ENCODE peak calls at places on chromosome 11, in six cellular contexts. W is GM12865, B is B cell, F is K562, P is AG04450, Y is lower lobe of right lung. D is an unnamed sample.
A peak's percentile ranks its signal among the peaks of the same experiment; 100 is the strongest.

GRCh38 chr11:120871924-120872323 is 152.0 kb upstream of the TBCEL start:
- DNase-seq in W (no peak), B (no peak), F (no peak), P (no peak), Y (no peak), D (no peak)

GRCh38 chr11:69327741-69328191 is 33.8 kb downstream of the MYEOV start:
- DNase-seq in W (no peak), B (no peak), F (no peak), P (no peak), Y (no peak), D (no peak)

GRCh38 chr11:95147364-95147905 is 57.8 kb downstream of the ENDOD1 start:
- DNase-seq in W (no peak), B (no peak), F (peak; percentile 83), P (peak; percentile 69), Y (no peak), D (no peak)

GRCh38 chr11:65591939-65592814 is 3.4 kb downstream of the KCNK7 start:
- DNase-seq in W (no peak), B (no peak), F (no peak), P (no peak), Y (no peak), D (no peak)

GRCh38 chr11:17986007-17986710 is 26.7 kb downstream of the SERGEF start:
- DNase-seq in W (no peak), B (no peak), F (no peak), P (peak; percentile 63), Y (no peak), D (no peak)

GRCh38 chr11:68057807-68058206 is 19.0 kb downstream of the TCIRG1 start:
- DNase-seq in W (no peak), B (no peak), F (no peak), P (no peak), Y (no peak), D (no peak)

GRCh38 chr11:50044647-50045046 is 12.0 kb downstream of the OR4C45 start:
- DNase-seq in W (no peak), B (no peak), F (no peak), P (no peak), Y (no peak), D (no peak)

GRCh38 chr11:80846442-80846841 is 1405.6 kb upstream of the TENM4 start:
- DNase-seq in W (no peak), B (no peak), F (no peak), P (no peak), Y (no peak), D (no peak)

GRCh38 chr11:132874638-132875037 is 657.7 kb downstream of the OPCML start:
- DNase-seq in W (no peak), B (no peak), F (no peak), P (peak; percentile 90), Y (no peak), D (no peak)

GRCh38 chr11:33869511-33870422 is 22.1 kb downstream of the LMO2 start:
- DNase-seq in W (peak; percentile 31), B (no peak), F (peak; percentile 68), P (no peak), Y (peak; percentile 73), D (peak; percentile 73)

GRCh38 chr11:108035690-108036089 is 27.0 kb downstream of the CUL5 start:
- DNase-seq in W (no peak), B (no peak), F (no peak), P (no peak), Y (no peak), D (no peak)

GRCh38 chr11:92482502-92482901 is 257.9 kb downstream of the FAT3 start:
- DNase-seq in W (no peak), B (no peak), F (no peak), P (no peak), Y (no peak), D (no peak)

GRCh38 chr11:114762437-114762836 is 84.1 kb downstream of the NXPE2 start:
- DNase-seq in W (peak; percentile 13), B (no peak), F (peak; percentile 39), P (peak; percentile 23), Y (peak; percentile 58), D (no peak)
- TF ChIP-seq CTCF in W (peak; percentile 30), B (peak; percentile 18), F (peak; percentile 82), P (peak; percentile 84), Y (peak; percentile 69), D (no peak)

GRCh38 chr11:101288392-101288791 is 158.8 kb upstream of the PGR start:
- DNase-seq in W (no peak), B (no peak), F (no peak), P (no peak), Y (no peak), D (no peak)
- TF ChIP-seq CTCF in W (no peak), B (no peak), F (no peak), P (no peak), Y (no peak), D (no peak)

GRCh38 chr11:36469063-36469462 is 41.0 kb downstream of the TRAF6 start:
- DNase-seq in W (no peak), B (no peak), F (peak; percentile 27), P (no peak), Y (no peak), D (no peak)
- TF ChIP-seq CTCF in W (peak; percentile 16), B (no peak), F (peak; percentile 39), P (peak; percentile 45), Y (peak; percentile 14), D (no peak)

DNA sequence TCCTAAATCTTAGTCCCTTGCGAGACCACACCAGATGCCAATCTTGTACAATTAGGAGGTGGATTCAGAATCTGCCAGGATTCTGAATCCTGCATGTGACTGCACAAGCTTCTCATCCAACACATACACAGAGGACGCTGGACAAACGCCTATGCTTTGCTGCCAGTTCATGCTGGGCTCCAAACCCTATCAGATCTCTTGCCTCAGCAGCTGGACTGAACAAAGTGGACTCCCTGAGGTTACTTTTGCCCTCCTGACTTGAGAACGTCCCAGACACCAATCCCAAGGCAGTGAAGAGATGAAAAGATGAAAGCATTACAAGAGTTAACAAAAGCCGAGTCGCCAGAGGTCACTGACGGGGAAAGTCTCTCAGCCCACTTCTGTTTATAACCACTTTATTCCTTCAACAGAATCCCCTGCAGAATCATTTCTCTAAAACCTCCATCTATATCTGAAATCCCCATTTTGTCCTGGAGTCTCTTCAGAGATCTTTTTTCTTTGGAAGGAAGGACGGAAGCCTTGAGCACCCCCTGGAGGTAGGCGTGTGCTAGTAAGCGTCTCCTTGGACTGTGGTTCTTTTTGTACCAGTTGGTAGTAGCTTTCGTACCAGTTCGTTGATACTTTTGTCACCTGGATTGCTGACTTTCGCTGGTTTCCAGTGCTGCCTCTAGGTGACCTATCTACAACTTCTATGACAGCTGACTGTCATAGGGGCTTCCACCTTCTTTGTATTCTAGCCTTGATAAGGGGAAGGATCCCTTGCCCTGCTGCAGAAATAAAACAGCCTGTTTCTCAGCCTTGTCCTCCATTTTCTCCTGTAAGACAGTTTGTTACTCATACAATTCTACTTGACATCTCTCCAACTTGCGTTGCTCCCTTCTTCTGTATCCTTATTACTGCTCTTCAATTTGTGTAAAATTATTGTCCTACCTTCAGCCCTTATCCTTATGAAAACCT is 26.1 kb upstream of the EED start:
- DNase-seq in W (peak; percentile 87), B (no peak), F (peak; percentile 80), P (peak; percentile 41), Y (peak; percentile 53), D (peak; percentile 43)
- TF ChIP-seq CTCF in W (peak; percentile 84), B (peak; percentile 68), F (peak; percentile 92), P (peak; percentile 97), Y (peak; percentile 94), D (peak; percentile 65)

GRCh38 chr11:66845143-66845875 is 2.1 kb downstream of the RCE1 start:
- DNase-seq in W (no peak), B (no peak), F (no peak), P (no peak), Y (no peak), D (no peak)
- TF ChIP-seq CTCF in W (no peak), B (no peak), F (no peak), P (no peak), Y (no peak), D (no peak)

GRCh38 chr11:86475027-86475426 is 100.3 kb downstream of the CCDC81 start:
- DNase-seq in W (no peak), B (no peak), F (no peak), P (no peak), Y (no peak), D (no peak)
- TF ChIP-seq CTCF in W (no peak), B (no peak), F (no peak), P (no peak), Y (no peak), D (no peak)

GRCh38 chr11:86458294-86459001 is 83.8 kb downstream of the CCDC81 start:
- DNase-seq in W (no peak), B (no peak), F (no peak), P (no peak), Y (no peak), D (no peak)

GRCh38 chr11:86449993-86450629 is 75.4 kb downstream of the CCDC81 start:
- DNase-seq in W (no peak), B (no peak), F (no peak), P (no peak), Y (no peak), D (no peak)

GRCh38 chr11:86456075-86456939 is 81.6 kb downstream of the CCDC81 start:
- DNase-seq in W (peak; percentile 81), B (peak; percentile 70), F (peak; percentile 85), P (peak; percentile 66), Y (peak; percentile 76), D (peak; percentile 70)

GRCh38 chr11:86459002-86459385 is 84.3 kb downstream of the CCDC81 start:
- DNase-seq in W (no peak), B (no peak), F (no peak), P (no peak), Y (no peak), D (no peak)

DNA sequence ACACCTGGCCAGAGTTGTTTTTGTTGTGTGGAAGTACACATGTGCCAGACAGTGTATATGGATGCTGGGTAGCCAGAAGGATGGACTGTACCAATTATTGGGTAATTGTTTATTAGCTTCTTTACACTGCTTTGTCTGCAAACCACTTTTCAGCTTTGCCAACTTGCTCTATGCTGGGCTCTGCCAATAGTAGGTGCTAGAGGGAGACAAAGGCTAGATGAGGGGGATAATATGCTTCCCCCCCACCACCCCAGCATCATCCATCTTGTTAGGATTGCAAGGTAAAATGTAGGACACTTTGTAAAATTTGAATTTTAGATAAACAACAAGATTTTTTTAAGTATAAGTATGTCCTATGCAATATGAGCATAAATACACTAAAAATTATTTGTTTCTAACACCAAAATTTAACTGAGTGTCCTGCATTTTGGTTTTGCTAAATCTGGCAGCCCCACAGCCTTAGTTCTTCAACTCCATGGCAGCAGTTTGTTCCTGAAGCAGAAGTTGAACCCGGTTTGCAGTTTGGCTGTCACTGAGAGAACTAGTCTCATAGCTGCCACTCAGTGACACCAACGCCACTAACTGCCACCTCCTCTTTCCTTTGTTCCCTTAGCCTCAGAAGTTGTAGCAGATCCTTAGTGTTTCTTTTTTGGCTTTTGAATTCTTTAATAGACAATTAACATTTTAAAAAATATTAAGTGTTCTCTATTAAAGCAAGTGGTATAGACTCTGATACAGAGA is 78.8 kb downstream of the CCDC81 start:
- DNase-seq in W (no peak), B (no peak), F (no peak), P (no peak), Y (no peak), D (no peak)
- TF ChIP-seq CTCF in W (no peak), B (no peak), F (no peak), P (peak; percentile 27), Y (no peak), D (no peak)